ENCODE peak calls at places on chromosomes 4 and X, in four cellular contexts. One of them, this sample, is unnamed.

GRCh38 chr4:145216532-145216931 is 36.1 kb upstream of the OTUD4 start:
- DNase-seq in H1: no peak
- DNase-seq in K562: no peak
- DNase-seq in HCT116: peak; percentile 24
- DNase-seq in this sample: no peak

GRCh38 chr4:149993030-149993429 is 85.2 kb upstream of the DCLK2 start:
- DNase-seq in K562: no peak
- DNase-seq in HCT116: no peak
- DNase-seq in H1: no peak
- DNase-seq in this sample: no peak

GRCh38 chr4:8095956-8096689 is 62.5 kb downstream of the ABLIM2 start:
- DNase-seq in H1: no peak
- DNase-seq in HCT116: no peak
- DNase-seq in K562: no peak
- DNase-seq in this sample: no peak

GRCh38 chr4:137212601-137213000 is 319.7 kb downstream of the PCDH18 start:
- DNase-seq in HCT116: no peak
- DNase-seq in H1: no peak
- DNase-seq in K562: no peak
- DNase-seq in this sample: no peak

GRCh38 chrX:123489011-123489410 is 243.8 kb downstream of the THOC2 start:
- DNase-seq in HCT116: no peak
- DNase-seq in K562: no peak
- DNase-seq in H1: no peak
- DNase-seq in this sample: no peak

GRCh38 chr4:21554036-21554435 is 394.5 kb downstream of the KCNIP4 start:
- DNase-seq in HCT116: no peak
- DNase-seq in K562: no peak
- DNase-seq in H1: no peak
- DNase-seq in this sample: no peak

GRCh38 chr4:142534994-142535393 is 311.1 kb downstream of the INPP4B start:
- DNase-seq in H1: no peak
- DNase-seq in HCT116: no peak
- DNase-seq in K562: no peak
- DNase-seq in this sample: no peak

GRCh38 chr4:167622481-167623240 is 388.4 kb upstream of the SPOCK3 start:
- DNase-seq in H1: peak; percentile 81
- DNase-seq in K562: peak; percentile 27
- DNase-seq in HCT116: peak; percentile 46
- DNase-seq in this sample: no peak

GRCh38 chr4:65437102-65437501 is 233.2 kb downstream of the EPHA5 start:
- DNase-seq in H1: no peak
- DNase-seq in HCT116: no peak
- DNase-seq in K562: no peak
- DNase-seq in this sample: no peak

GRCh38 chr4:147528054-147528453 is 47.2 kb downstream of the EDNRA start:
- DNase-seq in H1: no peak
- DNase-seq in HCT116: no peak
- DNase-seq in K562: no peak
- DNase-seq in this sample: no peak

GRCh38 chr4:1961038-1961437 is 47.7 kb downstream of the NELFA start:
- DNase-seq in K562: no peak
- DNase-seq in H1: no peak
- DNase-seq in HCT116: no peak
- DNase-seq in this sample: no peak

GRCh38 chrX:20913760-20914159 is 460.5 kb upstream of the CNKSR2 start:
- DNase-seq in HCT116: no peak
- DNase-seq in H1: peak; percentile 42
- DNase-seq in K562: no peak
- DNase-seq in this sample: no peak

GRCh38 chr4:47882228-47882627 is 32.2 kb downstream of the NFXL1 start:
- DNase-seq in K562: no peak
- DNase-seq in HCT116: no peak
- DNase-seq in H1: no peak
- DNase-seq in this sample: no peak

GRCh38 chr4:122914292-122914904 is 8.0 kb downstream of the NUDT6 start:
- DNase-seq in H1: no peak
- DNase-seq in K562: no peak
- DNase-seq in HCT116: no peak
- DNase-seq in this sample: peak; percentile 8

GRCh38 chr4:170978990-170979389 is 834.2 kb upstream of the GALNTL6 start:
- DNase-seq in HCT116: no peak
- DNase-seq in K562: no peak
- DNase-seq in H1: peak; percentile 47
- DNase-seq in this sample: no peak

GRCh38 chr4:78584863-78585576 is 33.5 kb downstream of the ANXA3 start:
- DNase-seq in HCT116: no peak
- DNase-seq in K562: peak; percentile 35
- DNase-seq in H1: no peak
- DNase-seq in this sample: no peak

GRCh38 chr4:38674206-38675144 is 10.5 kb downstream of the KLF3 start:
- DNase-seq in H1: no peak
- DNase-seq in K562: peak; percentile 57
- DNase-seq in HCT116: no peak
- DNase-seq in this sample: no peak

GRCh38 chr4:125116431-125116830 is 198.3 kb upstream of the FAT4 start:
- DNase-seq in H1: no peak
- DNase-seq in HCT116: no peak
- DNase-seq in K562: no peak
- DNase-seq in this sample: no peak

GRCh38 chrX:115449742-115450141 is 111.2 kb upstream of the PLS3 start:
- DNase-seq in H1: no peak
- DNase-seq in K562: no peak
- DNase-seq in HCT116: no peak
- DNase-seq in this sample: no peak

GRCh38 chr4:14857475-14857874 is 144.8 kb upstream of the CPEB2 start:
- DNase-seq in HCT116: no peak
- DNase-seq in K562: no peak
- DNase-seq in H1: no peak
- DNase-seq in this sample: no peak

GRCh38 chrX:63673896-63674295 is 111.1 kb downstream of the ARHGEF9 start:
- DNase-seq in K562: no peak
- DNase-seq in H1: no peak
- DNase-seq in HCT116: no peak
- DNase-seq in this sample: no peak

GRCh38 chr4:141705747-141706377 is 69.5 kb downstream of the IL15 start:
- DNase-seq in HCT116: no peak
- DNase-seq in H1: no peak
- DNase-seq in K562: no peak
- DNase-seq in this sample: no peak

GRCh38 chr4:7226993-7227392 is 34.7 kb downstream of the SORCS2 start:
- DNase-seq in HCT116: no peak
- DNase-seq in H1: no peak
- DNase-seq in K562: no peak
- DNase-seq in this sample: no peak

DNA sequence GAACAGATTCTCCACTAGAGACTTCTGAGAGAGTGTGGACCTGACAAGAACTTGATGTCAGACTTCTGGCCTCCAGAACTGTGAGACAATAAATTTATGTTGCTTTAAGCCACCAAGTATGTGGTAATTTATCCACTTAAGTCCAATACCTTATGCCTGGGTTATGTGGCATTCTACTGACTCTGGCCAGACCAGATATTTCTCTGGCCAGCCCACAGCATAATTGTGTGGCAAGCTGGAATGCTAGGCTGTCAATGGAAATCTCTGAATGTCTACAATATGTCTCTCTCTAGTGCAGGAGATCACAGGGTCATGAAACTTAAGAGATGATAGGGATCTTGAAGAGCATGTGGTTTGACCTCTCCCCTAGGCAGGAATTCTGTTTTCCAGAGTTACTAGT is 251.0 kb downstream of the ZNF674 start:
- DNase-seq in HCT116: no peak
- DNase-seq in K562: no peak
- DNase-seq in H1: no peak
- DNase-seq in this sample: no peak
- TF ChIP-seq EGR1 in HCT116: no peak
- TF ChIP-seq EGR1 in K562: no peak
- TF ChIP-seq EGR1 in H1: no peak
- TF ChIP-seq EGR1 in this sample: no peak

DNA sequence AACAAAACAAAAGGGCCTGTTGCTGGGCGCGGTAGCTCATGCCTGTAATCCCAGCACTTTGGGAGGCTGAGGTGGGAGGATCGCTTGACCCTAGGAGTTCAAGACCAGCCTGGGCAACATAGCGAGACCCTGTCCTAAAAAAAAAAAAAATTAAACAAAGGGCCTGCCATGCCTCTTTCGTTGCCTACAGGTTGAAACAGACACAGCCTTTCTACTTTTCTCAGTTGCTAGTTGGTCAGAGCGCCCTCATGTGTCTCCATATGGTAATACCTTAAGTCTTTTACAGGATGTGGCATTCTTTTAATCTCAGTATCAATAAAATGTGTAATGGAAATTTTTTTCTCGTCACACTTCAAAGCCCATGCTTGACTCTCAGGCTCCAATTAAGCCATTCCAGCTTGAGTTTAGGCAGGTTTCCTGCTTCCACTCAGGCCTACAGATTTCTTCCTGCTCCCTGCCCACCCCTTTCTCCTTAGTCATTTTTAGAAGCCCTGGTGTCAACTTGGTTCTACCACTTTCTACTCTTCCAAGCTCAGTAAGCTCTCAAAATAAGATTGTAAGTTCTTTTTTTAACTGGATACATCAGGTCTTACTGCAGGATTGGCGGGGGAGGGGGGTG is 4.6 kb upstream of the SOWAHD start:
- DNase-seq in K562: peak; percentile 20
- DNase-seq in HCT116: peak; percentile 48
- DNase-seq in H1: no peak
- DNase-seq in this sample: no peak
- TF ChIP-seq EGR1 in K562: no peak
- TF ChIP-seq EGR1 in HCT116: no peak
- TF ChIP-seq EGR1 in H1: no peak
- TF ChIP-seq EGR1 in this sample: no peak

GRCh38 chr4:138897818-138898226 is 117.8 kb upstream of the NOCT start:
- DNase-seq in H1: no peak
- DNase-seq in K562: peak; percentile 29
- DNase-seq in HCT116: no peak
- DNase-seq in this sample: no peak
- TF ChIP-seq EGR1 in H1: no peak
- TF ChIP-seq EGR1 in K562: no peak
- TF ChIP-seq EGR1 in HCT116: no peak
- TF ChIP-seq EGR1 in this sample: no peak

DNA sequence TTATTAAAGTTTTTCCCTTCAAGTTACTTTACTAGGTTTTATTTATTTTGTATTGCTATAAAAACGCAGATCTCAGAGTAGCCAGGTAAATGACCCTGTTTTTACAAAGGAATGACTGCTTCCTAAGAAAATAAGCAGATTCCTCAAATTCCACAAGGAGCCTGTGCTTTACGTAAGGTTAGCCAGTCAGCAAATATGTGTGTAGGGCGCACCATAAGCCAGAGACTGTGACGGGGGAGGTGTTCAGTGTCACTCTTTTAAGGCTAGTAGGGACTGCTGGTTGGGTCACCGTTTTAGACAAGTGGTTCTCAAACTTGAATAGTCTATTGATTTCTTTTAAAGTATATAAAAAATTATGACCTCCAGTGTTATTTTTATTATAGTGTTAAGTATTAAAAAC is 119.9 kb downstream of the ANK2 start:
- DNase-seq in HCT116: no peak
- DNase-seq in H1: no peak
- DNase-seq in K562: no peak
- DNase-seq in this sample: no peak
- TF ChIP-seq EGR1 in HCT116: no peak
- TF ChIP-seq EGR1 in H1: no peak
- TF ChIP-seq EGR1 in K562: no peak
- TF ChIP-seq EGR1 in this sample: no peak

DNA sequence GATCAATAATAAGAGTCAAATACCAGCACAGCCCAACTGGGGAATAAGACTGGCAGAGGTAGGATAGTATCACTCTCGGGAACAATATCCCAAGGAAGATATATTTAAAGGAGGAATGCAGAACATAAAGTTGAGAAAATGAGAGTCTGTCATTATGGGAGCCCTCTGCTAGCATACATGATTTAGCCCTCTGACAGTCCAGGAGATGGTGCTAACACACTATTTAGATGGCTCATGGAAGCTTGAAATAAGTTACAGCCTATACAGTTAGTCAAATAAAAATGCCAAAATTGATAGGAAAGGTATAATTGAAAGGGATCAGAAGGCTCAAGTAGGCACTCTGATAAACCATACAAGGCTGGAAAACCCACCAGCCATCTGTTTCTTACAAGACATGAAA is 201.0 kb upstream of the NEIL3 start:
- DNase-seq in H1: no peak
- DNase-seq in HCT116: no peak
- DNase-seq in K562: no peak
- DNase-seq in this sample: no peak
- TF ChIP-seq EGR1 in H1: no peak
- TF ChIP-seq EGR1 in HCT116: no peak
- TF ChIP-seq EGR1 in K562: no peak
- TF ChIP-seq EGR1 in this sample: no peak

DNA sequence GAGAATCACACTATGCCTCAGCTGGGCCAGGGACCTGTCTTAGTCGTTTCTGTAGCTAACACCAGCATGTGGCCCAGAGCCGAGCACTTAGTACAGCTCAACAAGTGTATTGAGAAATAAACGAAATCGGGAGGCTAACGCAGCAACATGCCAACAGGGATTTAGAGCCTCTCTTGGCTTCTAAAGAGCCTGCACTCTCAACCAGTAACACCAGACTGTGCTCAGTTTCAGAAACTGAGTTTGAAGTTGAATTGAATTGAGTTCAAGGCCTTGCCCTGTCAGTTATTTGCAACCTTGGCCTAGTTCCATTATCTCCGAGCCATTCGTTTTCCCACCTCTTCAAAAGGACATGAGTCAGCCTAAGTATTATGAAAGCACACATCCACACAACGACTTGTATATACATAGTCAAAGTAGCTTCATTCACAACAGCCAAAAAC is 71.3 kb upstream of the LDB2 start:
- DNase-seq in HCT116: no peak
- DNase-seq in H1: no peak
- DNase-seq in K562: no peak
- DNase-seq in this sample: no peak
- TF ChIP-seq EGR1 in HCT116: no peak
- TF ChIP-seq EGR1 in H1: no peak
- TF ChIP-seq EGR1 in K562: no peak
- TF ChIP-seq EGR1 in this sample: no peak

GRCh38 chrX:77444075-77444474 is 3.1 kb upstream of the FGF16 start:
- DNase-seq in H1: no peak
- DNase-seq in K562: no peak
- DNase-seq in HCT116: no peak
- DNase-seq in this sample: no peak

GRCh38 chrX:77448170-77448569 is 981 bp downstream of the FGF16 start:
- DNase-seq in HCT116: no peak
- DNase-seq in K562: no peak
- DNase-seq in H1: peak; percentile 44
- DNase-seq in this sample: no peak

GRCh38 chrX:77447339-77448149 is at the start of gene FGF16:
- DNase-seq in K562: no peak
- DNase-seq in H1: peak; percentile 56
- DNase-seq in HCT116: no peak
- DNase-seq in this sample: no peak

GRCh38 chrX:77446840-77447239 is 349 bp upstream of the FGF16 start:
- DNase-seq in HCT116: no peak
- DNase-seq in K562: no peak
- DNase-seq in H1: peak; percentile 46
- DNase-seq in this sample: no peak

GRCh38 chrX:77446029-77446585 is 1.1 kb upstream of the FGF16 start:
- DNase-seq in HCT116: no peak
- DNase-seq in K562: no peak
- DNase-seq in H1: peak; percentile 82
- DNase-seq in this sample: no peak
- TF ChIP-seq EGR1 in HCT116: no peak
- TF ChIP-seq EGR1 in K562: no peak
- TF ChIP-seq EGR1 in H1: no peak
- TF ChIP-seq EGR1 in this sample: no peak